ENCODE peak calls at places on chromosomes 2 and 18, in four cellular contexts. W is AG09319, Z is colonic mucosa, Q is GM10248. H is an unnamed sample.

GRCh38 chr2:46187112-46187618 is 110.0 kb upstream of the EPAS1 start:
- DNase-seq in W (peak; percentile 80), Z (peak; percentile 47), Q (peak; percentile 77), H (peak; percentile 52)

GRCh38 chr2:38220164-38220563 is 144.2 kb upstream of the CYP1B1 start:
- DNase-seq in W (no peak), Z (no peak), Q (no peak), H (no peak)

GRCh38 chr2:199662245-199662644 is 188.7 kb downstream of the FTCDNL1 start:
- DNase-seq in W (no peak), Z (no peak), Q (no peak), H (no peak)

GRCh38 chr18:73487956-73488355 is 620.2 kb upstream of the NETO1 start:
- DNase-seq in W (no peak), Z (no peak), Q (no peak), H (no peak)

GRCh38 chr18:34802938-34803337 is 92.8 kb downstream of the DTNA start:
- DNase-seq in W (no peak), Z (no peak), Q (no peak), H (no peak)

GRCh38 chr18:49020621-49021021 is 69.9 kb upstream of the SMAD7 start:
- DNase-seq in W (no peak), Z (peak; percentile 22), Q (no peak), H (no peak)

GRCh38 chr2:173401716-173402326 is 47.1 kb downstream of the CDCA7 start:
- DNase-seq in W (no peak), Z (no peak), Q (no peak), H (no peak)

GRCh38 chr2:132790232-132790755 is 120.3 kb upstream of the LYPD1 start:
- DNase-seq in W (no peak), Z (no peak), Q (no peak), H (no peak)

GRCh38 chr2:317501-318424 is 29.9 kb upstream of the ALKAL2 start:
- DNase-seq in W (no peak), Z (no peak), Q (peak; percentile 31), H (peak; percentile 68)

GRCh38 chr18:23422751-23423418 is 30.2 kb upstream of the RIOK3 start:
- DNase-seq in W (no peak), Z (peak; percentile 77), Q (peak; percentile 73), H (peak; percentile 43)

GRCh38 chr2:102103992-102104871 is 38.3 kb upstream of the IL1R1 start:
- DNase-seq in W (peak; percentile 68), Z (peak; percentile 66), Q (peak; percentile 34), H (peak; percentile 88)

GRCh38 chr2:108633379-108633778 is 85.9 kb upstream of the RANBP2 start:
- DNase-seq in W (no peak), Z (peak; percentile 16), Q (no peak), H (no peak)

GRCh38 chr2:196980498-196980897 is 54.0 kb upstream of the PGAP1 start:
- DNase-seq in W (no peak), Z (no peak), Q (no peak), H (no peak)

GRCh38 chr2:192559541-192560126 is 364.9 kb upstream of the TMEFF2 start:
- DNase-seq in W (no peak), Z (peak; percentile 48), Q (no peak), H (no peak)

GRCh38 chr18:75128911-75129716 is 79.8 kb downstream of the PTGR3 start:
- DNase-seq in W (no peak), Z (peak; percentile 12), Q (no peak), H (no peak)

GRCh38 chr2:57893800-57894199 is 152.8 kb upstream of the VRK2 start:
- DNase-seq in W (no peak), Z (no peak), Q (no peak), H (no peak)

GRCh38 chr2:128325665-128326181 is 7.1 kb upstream of the HS6ST1 start:
- DNase-seq in W (no peak), Z (no peak), Q (no peak), H (no peak)

GRCh38 chr18:24157855-24158254 is 19.0 kb downstream of the CABYR start:
- DNase-seq in W (no peak), Z (no peak), Q (no peak), H (no peak)

GRCh38 chr2:3606370-3607124 is 11.6 kb downstream of the COLEC11 start:
- DNase-seq in W (no peak), Z (no peak), Q (peak; percentile 18), H (no peak)

GRCh38 chr2:232315049-232315922 is 63.3 kb upstream of the ALPP start:
- DNase-seq in W (no peak), Z (no peak), Q (peak; percentile 58), H (peak; percentile 91)

GRCh38 chr2:196260546-196260945 is 89.2 kb upstream of the STK17B start:
- DNase-seq in W (no peak), Z (no peak), Q (no peak), H (no peak)

GRCh38 chr2:23425338-23425871 is 40.4 kb downstream of the KLHL29 start:
- DNase-seq in W (no peak), Z (no peak), Q (no peak), H (no peak)

GRCh38 chr2:221896505-221897151 is 324.5 kb upstream of the EPHA4 start:
- DNase-seq in W (no peak), Z (no peak), Q (no peak), H (no peak)

GRCh38 chr2:207253946-207254345 is 88.2 kb upstream of the KLF7 start:
- DNase-seq in W (peak; percentile 50), Z (no peak), Q (no peak), H (no peak)

GRCh38 chr2:205908491-205909193 is 177.3 kb downstream of the INO80D start:
- DNase-seq in W (no peak), Z (no peak), Q (no peak), H (no peak)

GRCh38 chr2:218882866-218883366 is 2.3 kb downstream of the WNT10A start:
- DNase-seq in W (no peak), Z (no peak), Q (no peak), H (peak; percentile 34)

GRCh38 chr2:166632616-166633015 is 138.6 kb upstream of the SCN7A start:
- DNase-seq in W (peak; percentile 28), Z (no peak), Q (no peak), H (no peak)

GRCh38 chr2:238097201-238097987 is 2.7 kb upstream of the ESPNL start:
- DNase-seq in W (no peak), Z (no peak), Q (no peak), H (no peak)

GRCh38 chr2:134244587-134244986 is 9.3 kb upstream of the MGAT5 start:
- DNase-seq in W (no peak), Z (no peak), Q (no peak), H (no peak)
- TF ChIP-seq CTCF in W (no peak), Z (no peak), Q (peak; percentile 48), H (no peak)

GRCh38 chr2:134008837-134009236 is 245.0 kb upstream of the MGAT5 start:
- DNase-seq in W (no peak), Z (no peak), Q (no peak), H (no peak)
- TF ChIP-seq CTCF in W (no peak), Z (no peak), Q (no peak), H (no peak)

GRCh38 chr2:10267551-10268465 is 34.9 kb upstream of the HPCAL1 start:
- DNase-seq in W (no peak), Z (peak; percentile 89), Q (no peak), H (no peak)
- TF ChIP-seq CTCF in W (no peak), Z (no peak), Q (no peak), H (no peak)

GRCh38 chr2:127078691-127079270 is 28.2 kb downstream of the BIN1 start:
- DNase-seq in W (no peak), Z (no peak), Q (no peak), H (peak; percentile 52)
- TF ChIP-seq CTCF in W (no peak), Z (no peak), Q (no peak), H (no peak)

DNA sequence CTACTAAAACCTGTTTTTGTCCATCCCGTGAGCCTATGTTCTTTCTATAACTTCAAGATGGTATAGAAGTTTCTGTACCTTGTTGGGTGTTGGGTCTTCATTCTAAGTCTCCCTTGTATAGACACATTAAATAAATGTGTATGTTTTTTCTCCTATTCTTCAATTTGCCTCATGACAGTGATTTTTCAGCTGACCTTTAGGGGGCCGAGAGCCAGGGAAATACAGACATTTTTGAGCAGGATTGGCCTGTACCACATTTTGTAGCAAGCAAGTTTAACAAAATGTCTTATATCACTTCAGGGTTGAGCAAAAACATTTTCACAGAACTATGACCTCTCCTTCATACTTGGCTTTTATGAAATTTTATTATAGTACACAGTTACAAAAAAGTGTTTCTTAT is 495.4 kb upstream of the CDH7 start:
- DNase-seq in W (no peak), Z (no peak), Q (no peak), H (no peak)
- TF ChIP-seq CTCF in W (no peak), Z (no peak), Q (no peak), H (no peak)

DNA sequence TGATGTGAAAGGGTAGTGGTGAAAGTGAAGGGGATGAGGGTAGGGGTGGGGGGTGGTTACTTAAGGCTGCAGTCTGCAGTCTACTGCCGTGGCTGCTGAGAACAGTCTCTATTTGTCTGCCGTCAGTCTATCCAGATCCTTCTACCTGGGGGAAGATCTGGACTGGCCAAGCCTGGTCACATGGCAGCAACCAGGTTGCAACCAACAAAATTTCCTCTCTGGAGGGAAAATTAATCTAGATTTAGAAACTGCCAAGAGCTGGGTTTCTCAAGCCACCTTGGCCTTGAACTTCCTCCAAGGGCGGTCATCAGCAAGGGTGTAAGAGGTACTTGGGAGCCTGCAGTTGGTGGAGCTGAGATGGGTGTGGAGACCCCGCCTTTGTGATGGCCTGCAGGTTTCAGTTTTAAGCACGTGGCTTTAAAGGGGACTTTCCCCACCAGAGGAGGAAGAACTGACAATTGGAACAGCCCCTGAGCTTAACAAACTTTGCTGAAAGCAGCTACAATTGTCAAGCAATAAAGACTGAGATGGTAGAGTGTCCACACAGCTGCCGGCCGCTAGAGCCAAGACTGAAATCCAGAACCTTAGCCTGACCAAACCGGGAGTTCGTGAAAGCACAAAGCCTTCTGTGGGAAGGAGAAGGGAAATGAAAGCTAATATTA is 31.4 kb upstream of the KCMF1 start:
- DNase-seq in W (no peak), Z (peak; percentile 84), Q (peak; percentile 78), H (peak; percentile 92)
- TF ChIP-seq CTCF in W (no peak), Z (no peak), Q (no peak), H (no peak)

DNA sequence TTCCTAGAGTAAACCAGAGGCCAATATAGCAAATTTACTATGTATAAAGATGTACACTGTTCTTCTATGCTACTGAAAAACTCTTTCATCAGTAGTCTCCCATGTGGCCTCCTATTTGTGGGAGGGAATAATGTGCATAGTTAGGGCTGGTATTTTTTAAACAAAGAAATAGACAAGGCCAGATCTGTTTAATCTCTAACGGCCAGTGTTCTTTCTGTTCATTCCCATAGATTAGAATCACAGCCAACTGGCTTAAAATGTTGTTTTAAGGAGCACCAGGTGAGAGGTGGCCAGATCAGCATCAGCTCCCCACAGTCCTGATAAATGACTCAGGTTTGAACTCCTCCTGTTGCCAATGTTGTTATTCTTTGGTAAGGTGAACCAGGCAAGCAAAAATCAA is 12.1 kb downstream of the LYPD6 start:
- DNase-seq in W (no peak), Z (no peak), Q (no peak), H (no peak)
- TF ChIP-seq CTCF in W (no peak), Z (no peak), Q (no peak), H (no peak)

GRCh38 chr2:16644204-16644925 is 21.3 kb downstream of the CYRIA start:
- DNase-seq in W (no peak), Z (no peak), Q (no peak), H (no peak)

GRCh38 chr2:16640867-16641266 is 24.8 kb downstream of the CYRIA start:
- DNase-seq in W (no peak), Z (no peak), Q (no peak), H (no peak)

GRCh38 chr2:16645088-16645487 is 20.5 kb downstream of the CYRIA start:
- DNase-seq in W (no peak), Z (no peak), Q (no peak), H (no peak)

GRCh38 chr2:16641509-16641908 is 24.1 kb downstream of the CYRIA start:
- DNase-seq in W (no peak), Z (no peak), Q (no peak), H (no peak)

GRCh38 chr2:16643099-16643498 is 22.5 kb downstream of the CYRIA start:
- DNase-seq in W (no peak), Z (no peak), Q (no peak), H (no peak)
- TF ChIP-seq CTCF in W (no peak), Z (no peak), Q (no peak), H (no peak)

H was measured in activated CD8-positive, alpha-beta T cell treated with anti-CD3 and anti-CD28 coated beads for 36 hours.